ENCODE peak calls at places on chromosomes 16 and 17, in seven cellular contexts. G is A549, F is lower leg skin, K is IMR-90, E is H54, P is spleen, R is heart left ventricle. O is an unnamed sample.

GRCh38 chr17:44518032-44518431 is 14.8 kb upstream of the GPATCH8 start:
- DNase-seq in E (no peak), R (no peak), P (no peak), K (peak), G (no peak), F (no peak), O (no peak)

GRCh38 chr17:78762007-78762406 is 20.1 kb downstream of the CYTH1 start:
- DNase-seq in E (no peak), F (no peak), K (peak), R (no peak), P (no peak), G (no peak), O (no peak)

GRCh38 chr16:5479925-5480324 is 382.3 kb upstream of the EEF2KMT start:
- DNase-seq in P (no peak), G (no peak), F (no peak), R (no peak), K (no peak), E (no peak), O (no peak)

GRCh38 chr16:29148867-29149272 is 164.0 kb downstream of the LAT start:
- DNase-seq in P (peak), G (no peak), R (peak), F (no peak), K (no peak), E (no peak), O (no peak)

GRCh38 chr16:87684106-87684677 is 81.6 kb downstream of the KLHDC4 start:
- DNase-seq in E (no peak), K (no peak), G (no peak), R (no peak), F (no peak), P (no peak), O (no peak)

GRCh38 chr16:47779201-47780016 is 318.3 kb downstream of the PHKB start:
- DNase-seq in F (no peak), G (no peak), K (peak), P (peak), E (peak), R (no peak), O (peak)

GRCh38 chr17:71273451-71273850 is 847.4 kb upstream of the SOX9 start:
- DNase-seq in E (no peak), G (no peak), P (no peak), K (no peak), R (no peak), F (no peak), O (no peak)

GRCh38 chr17:12545877-12546513 is 119.7 kb upstream of the MYOCD start:
- DNase-seq in F (no peak), G (peak), K (peak), R (no peak), E (peak), P (no peak), O (peak)

GRCh38 chr17:79391808-79392233 is 219.0 kb downstream of the RBFOX3 start:
- DNase-seq in P (peak), G (peak), E (peak), F (peak), R (peak), K (peak), O (peak)

GRCh38 chr17:9115446-9116265 is 94.3 kb downstream of the NTN1 start:
- DNase-seq in P (no peak), G (peak), R (peak), E (no peak), K (peak), F (peak), O (no peak)

GRCh38 chr16:58442547-58442946 is 50.3 kb downstream of the GINS3 start:
- DNase-seq in R (no peak), G (no peak), P (no peak), F (no peak), K (no peak), E (no peak), O (no peak)
- TF ChIP-seq POLR2A in R (no peak), G (no peak), P (no peak), F (no peak), K (no peak), E (no peak), O (no peak)

GRCh38 chr16:31138621-31139578 is 3.4 kb upstream of the PRSS8 start:
- DNase-seq in G (peak), E (peak), R (peak), F (no peak), P (no peak), K (peak), O (no peak)
- TF ChIP-seq POLR2A in G (no peak), E (peak), R (no peak), F (no peak), P (no peak), K (no peak), O (no peak)

GRCh38 chr17:62653831-62654829 is 26.7 kb downstream of the MRC2 start:
- DNase-seq in F (no peak), E (no peak), P (no peak), R (peak), K (peak), G (no peak), O (peak)

GRCh38 chr17:62653002-62653830 is 25.7 kb downstream of the MRC2 start:
- DNase-seq in K (peak), R (peak), E (peak), P (peak), G (peak), F (no peak), O (peak)

GRCh38 chr17:62650587-62650986 is 23.1 kb downstream of the MRC2 start:
- DNase-seq in F (no peak), K (no peak), E (no peak), R (no peak), P (no peak), G (no peak), O (no peak)

GRCh38 chr17:62649570-62649969 is 22.1 kb downstream of the MRC2 start:
- DNase-seq in F (no peak), G (no peak), R (no peak), P (no peak), E (no peak), K (no peak), O (no peak)

DNA sequence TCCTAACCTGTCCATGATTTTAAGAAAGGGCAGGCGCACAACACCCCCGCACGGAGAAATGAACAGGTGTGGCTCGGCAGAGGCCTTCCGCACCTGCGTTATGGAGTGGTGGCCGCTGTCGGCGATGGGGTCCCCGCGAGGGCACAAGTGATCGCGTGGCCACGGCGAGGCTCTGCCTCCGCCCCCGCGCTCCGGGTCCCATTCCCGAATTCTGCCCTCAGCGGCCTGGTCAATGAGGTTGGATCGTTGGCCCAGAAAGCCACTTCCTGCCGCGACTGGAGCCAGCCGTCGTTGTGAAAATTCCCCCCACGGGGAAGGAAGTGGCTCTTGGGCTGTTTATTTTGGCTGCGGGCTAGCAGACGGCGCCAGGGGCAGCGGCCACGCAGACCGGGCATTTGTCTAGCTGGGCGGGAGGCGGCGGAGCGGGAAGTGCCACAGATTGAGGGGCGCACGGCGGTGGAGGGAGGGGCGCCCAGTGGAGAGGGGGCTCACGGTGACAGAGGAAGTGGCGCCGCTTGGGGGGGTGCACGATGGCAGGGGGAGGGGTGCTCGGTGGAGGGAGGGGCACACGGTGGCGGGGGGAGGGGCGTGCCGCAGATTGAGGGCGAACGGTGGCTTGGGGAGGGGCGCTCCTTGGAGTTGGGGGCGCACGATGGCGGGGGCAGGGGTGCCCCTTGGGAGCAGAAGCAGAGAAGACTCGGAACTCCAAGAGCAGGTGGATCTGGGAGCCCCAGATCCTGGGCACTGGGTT is 25.0 kb downstream of the MRC2 start:
- DNase-seq in E (peak), P (peak), F (no peak), R (peak), K (peak), G (peak), O (no peak)
- TF ChIP-seq POLR2A in E (peak), P (no peak), F (no peak), R (no peak), K (no peak), G (no peak), O (no peak)

DNA sequence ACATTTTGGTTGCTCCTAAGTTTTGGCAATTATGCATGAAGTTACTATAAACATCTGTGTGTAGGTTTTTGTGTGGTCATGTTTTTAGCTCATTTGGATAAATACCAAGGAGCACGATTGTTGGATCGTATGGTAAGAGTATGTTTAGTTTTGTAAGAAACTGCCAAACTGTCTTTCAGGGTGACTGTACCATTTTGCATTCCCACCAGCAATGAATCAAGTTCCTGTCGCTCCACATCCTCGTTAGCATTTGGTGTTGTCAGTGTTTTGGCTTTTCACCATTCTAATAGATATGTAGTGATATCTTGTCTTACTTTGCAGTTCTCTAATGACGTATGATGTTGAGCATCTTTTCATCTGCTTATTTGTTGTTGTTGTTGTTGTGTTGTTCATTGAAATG is 20.2 kb downstream of the TENT4B start:
- DNase-seq in G (no peak), R (no peak), P (no peak), E (no peak), K (peak), F (no peak), O (no peak)
- TF ChIP-seq POLR2A in G (no peak), R (no peak), P (no peak), E (no peak), K (no peak), F (no peak), O (no peak)

GRCh38 chr16:17939052-17939673 is 397.4 kb downstream of the NPIPA8 start:
- DNase-seq in P (no peak), R (no peak), G (no peak), K (no peak), E (no peak), F (no peak), O (no peak)

GRCh38 chr16:17942067-17942466 is 394.5 kb downstream of the NPIPA8 start:
- DNase-seq in K (no peak), R (no peak), G (no peak), E (no peak), F (no peak), P (no peak), O (no peak)

GRCh38 chr16:17938546-17938945 is 398.0 kb downstream of the NPIPA8 start:
- DNase-seq in G (no peak), P (no peak), R (no peak), E (no peak), K (no peak), F (no peak), O (no peak)

GRCh38 chr16:17940584-17940983 is 396.0 kb downstream of the NPIPA8 start:
- DNase-seq in P (no peak), E (no peak), R (no peak), G (no peak), F (no peak), K (no peak), O (no peak)

GRCh38 chr16:17939723-17940122 is 396.8 kb downstream of the NPIPA8 start:
- DNase-seq in F (no peak), G (no peak), E (no peak), P (no peak), K (no peak), R (no peak), O (no peak)
- TF ChIP-seq POLR2A in F (no peak), G (no peak), E (no peak), P (no peak), K (no peak), R (no peak), O (no peak)

DNA sequence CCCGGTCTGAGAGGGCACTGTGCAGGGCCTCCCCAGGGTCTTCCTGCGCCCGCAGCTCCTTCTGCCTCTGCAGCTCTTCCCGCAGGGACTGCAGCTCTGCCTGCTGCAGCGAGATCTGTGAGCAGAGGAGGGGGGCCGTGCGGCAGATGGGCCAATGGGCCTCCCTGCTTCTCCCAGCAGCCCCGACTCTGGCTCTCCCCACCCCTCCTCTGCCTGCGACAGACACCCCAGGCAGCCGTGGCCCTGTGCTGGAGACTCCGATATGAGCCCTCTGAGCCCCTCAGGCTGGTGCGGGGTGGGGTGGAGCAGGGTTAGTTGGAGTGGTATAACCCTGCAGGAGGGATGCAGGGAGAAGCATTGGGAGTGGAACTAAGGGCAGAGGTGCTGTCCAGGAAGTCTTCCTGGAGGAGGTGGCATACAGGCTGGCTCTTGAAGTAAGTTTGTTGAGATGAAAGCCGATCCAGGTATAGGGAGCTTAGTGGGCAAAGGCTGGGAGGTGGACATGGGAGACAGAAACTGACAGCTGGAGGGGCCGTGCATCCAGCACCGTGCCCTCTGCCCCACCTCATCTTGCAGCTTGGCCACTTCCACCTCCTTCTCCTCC is 5.0 kb downstream of the THOC6 start:
- DNase-seq in E (no peak), K (no peak), P (peak), G (no peak), F (no peak), R (no peak), O (no peak)
- TF ChIP-seq POLR2A in E (no peak), K (peak), P (no peak), G (no peak), F (no peak), R (no peak), O (no peak)